ENCODE peak calls at places on chromosomes 6 and 20, in five cellular contexts. N is heart right ventricle, H is stomach, T is ovary, S is right atrium auricular region. L is an unnamed sample.

GRCh38 chr6:28266962-28267694 is at the start of gene ZSCAN26:
- DNase-seq in N (peak; percentile 87), H (peak; percentile 71), T (peak; percentile 81), S (peak; percentile 76), L (peak; percentile 85)

GRCh38 chr6:77462359-77463307 is 658 bp downstream of the HTR1B start:
- DNase-seq in N (no peak), H (peak; percentile 28), T (no peak), S (no peak), L (no peak)

GRCh38 chr20:63682384-63683139 is 13.9 kb upstream of the TNFRSF6B start:
- DNase-seq in N (peak; percentile 63), H (peak; percentile 68), T (no peak), S (peak; percentile 90), L (peak; percentile 97)

GRCh38 chr20:23235173-23236027 is 115.2 kb upstream of the NXT1 start:
- DNase-seq in N (peak; percentile 73), H (peak; percentile 66), T (peak; percentile 80), S (peak; percentile 81), L (no peak)

GRCh38 chr6:4567141-4567540 is 209.1 kb upstream of the CDYL start:
- DNase-seq in N (no peak), H (no peak), T (no peak), S (no peak), L (no peak)

GRCh38 chr6:53643481-53643965 is 22.0 kb downstream of the KLHL31 start:
- DNase-seq in N (no peak), H (no peak), T (no peak), S (no peak), L (no peak)

GRCh38 chr20:50287512-50287911 is 96.9 kb downstream of the CEBPB start:
- DNase-seq in N (no peak), H (no peak), T (peak; percentile 31), S (no peak), L (no peak)

GRCh38 chr20:8951136-8951535 is 117.8 kb upstream of the PLCB4 start:
- DNase-seq in N (no peak), H (no peak), T (no peak), S (no peak), L (no peak)

GRCh38 chr6:142926494-142927273 is 18.3 kb downstream of the HIVEP2 start:
- DNase-seq in N (peak; percentile 88), H (peak; percentile 79), T (peak; percentile 92), S (peak; percentile 88), L (peak; percentile 80)

GRCh38 chr6:113635222-113635970 is 221.7 kb upstream of the MARCKS start:
- DNase-seq in N (no peak), H (no peak), T (no peak), S (no peak), L (no peak)
- H3K4me1 ChIP-seq in N (peaks cover 15% of the 10 kb centered on the region), H (peaks cover 65% of the 10 kb centered on the region), T (peaks cover 2% of the 10 kb centered on the region), S (no peaks in the 10 kb centered on the region), L (peaks cover 38% of the 10 kb centered on the region)

DNA sequence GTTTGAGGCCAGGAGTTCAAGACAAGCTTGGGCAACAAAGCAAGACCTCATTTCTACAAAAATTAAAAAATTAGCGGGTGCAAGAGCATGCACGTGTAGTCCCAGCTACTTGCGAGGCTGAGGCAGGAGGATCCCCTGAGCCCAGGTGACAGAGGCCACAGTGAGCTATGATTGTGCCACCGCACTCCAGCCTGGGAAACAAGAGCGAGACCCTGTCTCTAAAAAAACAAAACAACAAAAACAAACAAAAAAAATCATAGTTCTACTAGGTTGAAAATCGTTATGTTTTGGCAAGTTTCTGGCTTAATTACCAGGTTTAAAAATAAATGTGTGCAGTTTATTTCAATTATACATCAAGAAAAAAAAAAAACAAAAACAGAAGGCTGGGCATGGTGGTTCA is 2.6 kb downstream of the EIF2S2 start:
- DNase-seq in N (no peak), H (no peak), T (no peak), S (no peak), L (no peak)
- H3K4me1 ChIP-seq in N (peaks cover 42% of the 10 kb centered on the region), H (peaks cover 73% of the 10 kb centered on the region), T (peaks cover 12% of the 10 kb centered on the region), S (no peaks in the 10 kb centered on the region), L (peaks cover 7% of the 10 kb centered on the region)

GRCh38 chr20:20276806-20277530 is 90.9 kb upstream of the INSM1 start:
- DNase-seq in N (no peak), H (no peak), T (no peak), S (no peak), L (no peak)

GRCh38 chr20:20277772-20278382 is 90.0 kb upstream of the INSM1 start:
- DNase-seq in N (peak; percentile 29), H (no peak), T (no peak), S (no peak), L (no peak)

GRCh38 chr20:20267685-20268429 is 100.0 kb upstream of the INSM1 start:
- DNase-seq in N (peak; percentile 18), H (no peak), T (no peak), S (no peak), L (no peak)

GRCh38 chr20:20271277-20271676 is 96.6 kb upstream of the INSM1 start:
- DNase-seq in N (no peak), H (no peak), T (no peak), S (no peak), L (no peak)

GRCh38 chr20:20273281-20273680 is 94.6 kb upstream of the INSM1 start:
- DNase-seq in N (no peak), H (no peak), T (no peak), S (no peak), L (no peak)
- H3K4me1 ChIP-seq in N (peaks cover 5% of the 10 kb centered on the region), H (peaks cover 6% of the 10 kb centered on the region), T (no peaks in the 10 kb centered on the region), S (no peaks in the 10 kb centered on the region), L (no peaks in the 10 kb centered on the region)

DNA sequence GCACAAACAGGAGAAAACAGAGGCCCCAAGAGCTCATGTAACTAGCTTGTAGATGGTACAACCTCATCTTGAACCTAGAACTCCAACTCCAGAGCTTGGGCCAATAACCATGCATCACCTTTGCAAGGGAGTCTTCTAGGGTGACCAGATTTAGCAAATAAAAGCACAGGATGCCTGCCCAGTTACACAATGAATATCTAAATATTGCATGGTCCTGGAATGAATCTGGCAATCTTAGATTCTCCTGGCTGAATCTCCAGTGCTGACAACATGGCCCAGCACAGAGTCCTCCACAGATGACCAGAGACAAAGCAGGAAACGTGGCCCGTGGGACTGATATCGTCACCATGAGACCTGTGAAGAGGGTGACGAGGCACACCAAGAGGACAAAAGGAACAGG is 494.1 kb downstream of the PREX1 start:
- DNase-seq in N (no peak), H (no peak), T (no peak), S (no peak), L (no peak)
- H3K4me1 ChIP-seq in N (no peaks in the 10 kb centered on the region), H (peaks cover under 1% of the 10 kb centered on the region), T (peaks cover 3% of the 10 kb centered on the region), S (no peaks in the 10 kb centered on the region), L (peaks cover 18% of the 10 kb centered on the region)

DNA sequence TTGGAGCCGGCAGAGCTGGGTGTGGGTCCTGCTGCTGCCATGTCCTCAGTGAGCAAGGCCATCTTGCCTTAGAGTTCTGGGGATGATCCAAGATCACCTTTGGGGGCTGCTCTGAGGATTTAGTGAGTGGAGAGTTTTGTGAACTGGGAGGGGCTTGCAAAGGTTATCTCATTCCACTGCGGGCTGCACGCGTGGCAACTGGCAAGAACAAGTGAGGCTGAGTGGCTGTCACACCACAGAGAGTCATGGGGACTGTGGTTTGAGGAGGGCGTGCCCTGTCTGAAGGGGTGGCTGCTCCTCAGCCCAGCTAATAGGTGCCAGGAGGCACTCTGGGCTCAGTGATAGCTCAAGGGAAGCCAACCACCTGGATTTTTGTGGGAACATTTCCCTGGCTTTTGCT is 37.6 kb downstream of the TTLL9 start:
- DNase-seq in N (no peak), H (no peak), T (no peak), S (no peak), L (no peak)
- H3K4me1 ChIP-seq in N (no peaks in the 10 kb centered on the region), H (no peaks in the 10 kb centered on the region), T (no peaks in the 10 kb centered on the region), S (no peaks in the 10 kb centered on the region), L (no peaks in the 10 kb centered on the region)

GRCh38 chr6:10316327-10316726 is 98.5 kb downstream of the TFAP2A start:
- DNase-seq in N (no peak), H (no peak), T (no peak), S (no peak), L (peak; percentile 89)

GRCh38 chr6:10313799-10314162 is 101.1 kb downstream of the TFAP2A start:
- DNase-seq in N (no peak), H (no peak), T (no peak), S (no peak), L (no peak)

GRCh38 chr6:10314163-10314955 is 100.5 kb downstream of the TFAP2A start:
- DNase-seq in N (no peak), H (no peak), T (no peak), S (no peak), L (no peak)

GRCh38 chr6:10315631-10316145 is 99.2 kb downstream of the TFAP2A start:
- DNase-seq in N (no peak), H (no peak), T (no peak), S (no peak), L (no peak)

DNA sequence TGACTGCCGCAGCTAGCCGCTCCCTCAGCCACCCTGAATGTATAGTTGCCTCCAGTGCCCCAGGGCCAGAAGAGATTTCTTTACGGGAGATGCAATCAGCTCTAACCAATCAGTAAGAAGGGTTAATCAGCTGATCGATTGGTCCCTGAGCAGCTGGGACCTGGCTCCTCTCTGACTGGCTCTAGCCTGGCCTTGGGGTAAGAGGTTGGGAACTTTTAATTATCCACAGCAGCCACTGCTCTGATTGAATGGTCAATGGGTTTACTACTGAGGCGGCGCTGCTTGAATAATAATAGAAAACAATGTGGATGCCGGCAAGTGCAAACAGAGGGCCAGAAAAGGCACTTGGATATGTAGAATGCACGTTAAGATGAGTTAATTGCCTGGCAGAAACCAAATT is 99.8 kb downstream of the TFAP2A start:
- DNase-seq in N (no peak), H (no peak), T (no peak), S (no peak), L (no peak)
- H3K4me1 ChIP-seq in N (no peaks in the 10 kb centered on the region), H (peaks cover 10% of the 10 kb centered on the region), T (no peaks in the 10 kb centered on the region), S (no peaks in the 10 kb centered on the region), L (peaks cover 31% of the 10 kb centered on the region)

GRCh38 chr20:60728705-60729104 is 523.4 kb upstream of the CDH4 start:
- DNase-seq in N (no peak), H (no peak), T (no peak), S (no peak), L (no peak)

GRCh38 chr20:60727425-60727824 is 524.6 kb upstream of the CDH4 start:
- DNase-seq in N (no peak), H (no peak), T (no peak), S (no peak), L (no peak)

GRCh38 chr20:60729119-60729900 is 522.8 kb upstream of the CDH4 start:
- DNase-seq in N (no peak), H (no peak), T (no peak), S (no peak), L (no peak)

DNA sequence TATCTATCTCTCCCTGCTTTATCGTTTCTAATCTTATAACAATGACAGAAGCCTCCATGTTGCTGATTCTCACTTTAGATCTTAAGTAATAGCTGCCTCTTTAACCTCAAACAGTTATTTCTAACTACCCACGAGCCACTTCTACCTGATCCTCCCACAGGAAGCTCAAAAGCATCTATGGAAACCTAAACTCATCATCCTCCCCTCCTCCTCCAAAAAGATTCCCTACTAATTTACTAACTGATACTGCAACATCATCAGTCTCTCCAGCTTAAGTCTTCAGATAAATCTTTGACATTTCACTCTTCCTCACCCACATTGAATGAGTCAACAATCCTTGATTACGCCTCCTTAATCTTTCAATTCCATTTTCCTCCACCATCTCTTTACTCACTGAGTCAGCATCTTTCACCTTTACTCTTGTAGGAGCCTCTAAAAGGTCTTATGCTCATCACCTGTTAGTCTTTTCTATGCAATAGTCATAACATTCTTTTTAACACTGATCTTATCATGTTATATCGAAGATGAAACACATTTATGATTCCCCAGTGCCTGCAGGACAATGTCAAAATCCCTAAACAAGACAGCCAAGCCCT is 526.7 kb upstream of the CDH4 start:
- DNase-seq in N (no peak), H (no peak), T (no peak), S (no peak), L (no peak)
- H3K4me1 ChIP-seq in N (no peaks in the 10 kb centered on the region), H (no peaks in the 10 kb centered on the region), T (no peaks in the 10 kb centered on the region), S (no peaks in the 10 kb centered on the region), L (no peaks in the 10 kb centered on the region)

L was measured in SJSA1.